ENCODE peak calls at places on chromosomes 3 and 15, in eight cellular contexts. M, N, U, K, O, T, E and V are unnamed samples.

GRCh38 chr3:59052803-59053411 is 3.1 kb upstream of the CFAP20DC start:
- DNase-seq in E (peak; percentile 11), K (no peak), N (no peak), M (no peak), T (no peak), U (peak; percentile 27), O (peak; percentile 13), V (no peak)

GRCh38 chr3:66609660-66610547 is 109.1 kb upstream of the LRIG1 start:
- DNase-seq in T (peak; percentile 45), E (no peak), U (no peak), K (no peak), M (no peak), N (peak; percentile 94), O (peak; percentile 61), V (no peak)

GRCh38 chr15:73930790-73931281 is 4.6 kb downstream of the LOXL1 start:
- DNase-seq in T (no peak), O (peak; percentile 25), E (no peak), K (no peak), M (no peak), U (no peak), N (peak; percentile 60), V (no peak)

GRCh38 chr3:43307649-43308048 is 21.3 kb downstream of the SNRK start:
- DNase-seq in K (no peak), N (no peak), O (no peak), M (no peak), U (no peak), T (no peak), E (no peak), V (no peak)

GRCh38 chr3:171156455-171157005 is 130.0 kb upstream of the SLC2A2 start:
- DNase-seq in E (no peak), O (no peak), T (no peak), K (no peak), M (no peak), N (no peak), U (no peak), V (no peak)

GRCh38 chr15:87591521-87591920 is 665.0 kb downstream of the NTRK3 start:
- DNase-seq in O (no peak), E (no peak), K (no peak), N (no peak), U (no peak), M (no peak), T (no peak), V (no peak)

GRCh38 chr3:172627057-172627809 is 83.6 kb downstream of the NCEH1 start:
- DNase-seq in N (no peak), U (no peak), M (no peak), E (no peak), O (no peak), K (no peak), T (no peak), V (no peak)

GRCh38 chr3:112128843-112129727 is 4.0 kb downstream of the GCSAM start:
- DNase-seq in O (no peak), U (peak; percentile 96), M (no peak), K (no peak), N (no peak), T (no peak), E (peak; percentile 42), V (peak; percentile 82)

GRCh38 chr3:123157598-123158287 is 44.0 kb upstream of the SEC22A start:
- DNase-seq in M (no peak), K (no peak), U (no peak), N (no peak), O (no peak), E (no peak), T (no peak), V (no peak)

GRCh38 chr3:72275296-72275820 is 490.4 kb upstream of the PROK2 start:
- DNase-seq in O (no peak), T (peak; percentile 89), U (no peak), M (no peak), K (no peak), E (no peak), N (no peak), V (no peak)